ENCODE peak calls at places on chromosome 15, in eight cellular contexts. Z is cardiac muscle cell; U is GOT3; P is fibroblast of lung; G is T-helper 1 cell; B is activated CD8-positive, alpha-beta memory T cell treated with anti-CD3 and anti-CD28 coated beads, Interleukin-2, amount 10 ng/mL, durations not matched to agents 7 days and 5 days; Q is EH; S is AML-193. R is an unnamed sample.

GRCh38 chr15:77295446-77295845 is 124.5 kb downstream of the PEAK1 start:
- DNase-seq in Z (no peak), U (no peak), P (peak; percentile 23), G (no peak), B (no peak), Q (peak; percentile 74), S (no peak), R (no peak)

GRCh38 chr15:34889486-34889885 is 80.1 kb downstream of the AQR start:
- DNase-seq in Z (no peak), U (no peak), P (peak; percentile 67), G (no peak), B (no peak), Q (peak; percentile 66), S (no peak), R (no peak)

GRCh38 chr15:97502038-97502437 is 458.5 kb upstream of the ARRDC4 start:
- DNase-seq in Z (no peak), U (no peak), P (peak; percentile 27), G (no peak), B (no peak), Q (no peak), S (no peak), R (no peak)

GRCh38 chr15:35281515-35281914 is 196.4 kb upstream of the NANOGP8 start:
- DNase-seq in Z (no peak), U (no peak), P (peak; percentile 11), G (no peak), B (no peak), Q (peak; percentile 80), S (no peak), R (no peak)

GRCh38 chr15:51375966-51376640 is 34.6 kb downstream of the GLDN start:
- DNase-seq in Z (no peak), U (no peak), P (peak; percentile 52), G (no peak), B (no peak), Q (peak; percentile 58), S (no peak), R (no peak)

GRCh38 chr15:68383161-68384074 is 48.5 kb downstream of the ITGA11 start:
- DNase-seq in Z (peak; percentile 41), U (no peak), P (peak; percentile 56), G (no peak), B (peak; percentile 61), Q (peak; percentile 62), S (peak; percentile 31), R (no peak)

GRCh38 chr15:70299931-70300858 is 202.5 kb upstream of the TLE3 start:
- DNase-seq in Z (no peak), U (no peak), P (no peak), G (peak; percentile 61), B (peak; percentile 94), Q (no peak), S (no peak), R (peak; percentile 29)

GRCh38 chr15:44173813-44174212 is 21.3 kb downstream of the FRMD5 start:
- DNase-seq in Z (no peak), U (no peak), P (no peak), G (no peak), B (no peak), Q (no peak), S (no peak), R (no peak)

GRCh38 chr15:60520041-60520824 is 41.3 kb upstream of the ICE2 start:
- DNase-seq in Z (no peak), U (no peak), P (no peak), G (no peak), B (no peak), Q (no peak), S (no peak), R (no peak)

GRCh38 chr15:92463826-92464225 is 70.1 kb downstream of the ST8SIA2 start:
- DNase-seq in Z (no peak), U (no peak), P (peak; percentile 5), G (no peak), B (no peak), Q (no peak), S (no peak), R (no peak)

GRCh38 chr15:51198701-51199253 is 104.1 kb upstream of the TNFAIP8L3 start:
- DNase-seq in Z (no peak), U (no peak), P (peak; percentile 14), G (no peak), B (no peak), Q (no peak), S (no peak), R (no peak)

GRCh38 chr15:90225504-90226234 is 8.1 kb downstream of the CIB1 start:
- DNase-seq in Z (no peak), U (no peak), P (no peak), G (no peak), B (no peak), Q (no peak), S (no peak), R (no peak)

GRCh38 chr15:32717290-32718081 is at the start of gene GREM1:
- DNase-seq in Z (peak; percentile 31), U (peak; percentile 53), P (peak; percentile 38), G (no peak), B (no peak), Q (peak; percentile 89), S (no peak), R (no peak)

GRCh38 chr15:86235667-86236066 is 156.0 kb downstream of the AGBL1 start:
- DNase-seq in Z (no peak), U (no peak), P (no peak), G (no peak), B (no peak), Q (no peak), S (no peak), R (no peak)

GRCh38 chr15:78210349-78210717 is 24.0 kb downstream of the ACSBG1 start:
- DNase-seq in Z (no peak), U (no peak), P (no peak), G (no peak), B (no peak), Q (no peak), S (no peak), R (no peak)

GRCh38 chr15:83559310-83559966 is 94.5 kb upstream of the ADAMTSL3 start:
- DNase-seq in Z (peak; percentile 76), U (no peak), P (peak; percentile 74), G (no peak), B (peak; percentile 61), Q (peak; percentile 64), S (peak; percentile 23), R (no peak)

GRCh38 chr15:40029979-40030893 is 8.7 kb downstream of the SRP14 start:
- DNase-seq in Z (peak; percentile 65), U (no peak), P (peak; percentile 28), G (no peak), B (no peak), Q (peak; percentile 31), S (no peak), R (no peak)

GRCh38 chr15:46280753-46281521 is 646.1 kb downstream of the SQOR start:
- DNase-seq in Z (peak; percentile 42), U (no peak), P (no peak), G (no peak), B (no peak), Q (peak; percentile 16), S (no peak), R (no peak)

GRCh38 chr15:93241696-93242585 is 152.9 kb upstream of the RGMA start:
- DNase-seq in Z (no peak), U (no peak), P (no peak), G (no peak), B (no peak), Q (no peak), S (no peak), R (no peak)

GRCh38 chr15:62108411-62108810 is 41.6 kb downstream of the C2CD4A start:
- DNase-seq in Z (no peak), U (no peak), P (no peak), G (no peak), B (no peak), Q (no peak), S (no peak), R (no peak)

R was measured in stimulated activated CD8-positive, alpha-beta memory T cell treated with anti-CD3 and anti-CD28 coated beads, Interleukin-15, amount 100 ng/mL, for 1 hour.